ENCODE peak calls at places on chromosomes 11 and 22, in ten cellular contexts. V, X, P, S, M, H, U, O, E and J are unnamed samples.
A peak's percentile ranks its signal among the peaks of the same experiment; 100 is the strongest.

GRCh38 chr11:101474666-101475065 is 109.1 kb downstream of the TRPC6 start:
- DNase-seq in O (no peak), U (no peak), H (no peak), V (no peak), X (no peak), S (no peak), P (no peak), M (no peak), E (no peak), J (no peak)

GRCh38 chr11:99489561-99489960 is 468.8 kb downstream of the CNTN5 start:
- DNase-seq in O (peak; percentile 4), U (peak; percentile 15), V (no peak), P (no peak), E (no peak), H (no peak), M (no peak), X (no peak), S (no peak), J (no peak)

GRCh38 chr11:113114452-113115027 is 153.3 kb downstream of the NCAM1 start:
- DNase-seq in E (peak; percentile 55), X (no peak), S (peak; percentile 32), M (peak; percentile 78), O (peak; percentile 8), U (peak; percentile 59), H (peak; percentile 60), P (peak; percentile 59), V (peak; percentile 52), J (peak; percentile 68)

GRCh38 chr11:116457336-116458007 is 315.3 kb downstream of the BUD13 start:
- DNase-seq in P (no peak), S (no peak), H (peak; percentile 94), V (no peak), O (no peak), E (no peak), X (no peak), M (no peak), U (no peak), J (no peak)

GRCh38 chr11:28887681-28888080 is 779.5 kb downstream of the METTL15 start:
- DNase-seq in E (no peak), X (no peak), H (no peak), V (no peak), M (no peak), O (no peak), S (no peak), U (no peak), P (no peak), J (no peak)

GRCh38 chr22:41904450-41905410 is 10.1 kb downstream of the SHISA8 start:
- DNase-seq in H (no peak), E (no peak), X (no peak), P (no peak), S (no peak), M (no peak), O (no peak), V (no peak), U (no peak), J (no peak)

GRCh38 chr22:29517215-29517908 is 36.2 kb downstream of the THOC5 start:
- DNase-seq in V (peak; percentile 31), P (peak; percentile 23), H (no peak), E (no peak), U (no peak), X (peak; percentile 44), S (peak; percentile 13), M (peak; percentile 44), O (no peak), J (no peak)

GRCh38 chr11:29119691-29120328 is 897.0 kb downstream of the KCNA4 start:
- DNase-seq in E (no peak), H (no peak), P (no peak), O (peak; percentile 99), V (no peak), U (peak; percentile 87), S (no peak), M (no peak), X (no peak), J (no peak)

GRCh38 chr11:106624377-106624776 is 393.9 kb downstream of the GUCY1A2 start:
- DNase-seq in U (peak; percentile 28), V (no peak), S (no peak), H (no peak), E (no peak), M (no peak), X (no peak), O (peak; percentile 12), P (no peak), J (no peak)

GRCh38 chr11:9617960-9618359 is 44.5 kb downstream of the WEE1 start:
- DNase-seq in V (no peak), H (no peak), M (no peak), P (no peak), S (no peak), O (peak; percentile 87), U (peak; percentile 53), E (no peak), X (no peak), J (no peak)

GRCh38 chr11:34030386-34030785 is 21.1 kb upstream of the CAPRIN1 start:
- DNase-seq in U (no peak), O (no peak), E (no peak), M (no peak), V (no peak), X (no peak), P (no peak), H (no peak), S (no peak), J (no peak)

GRCh38 chr11:44785856-44786606 is 59.3 kb downstream of the TSPAN18 start:
- DNase-seq in P (no peak), S (no peak), O (no peak), U (no peak), V (no peak), X (peak; percentile 51), H (peak; percentile 45), E (no peak), M (no peak), J (no peak)
- TF ChIP-seq CTCF in P (no peak), S (no peak), O (peak; percentile 18), U (no peak), V (no peak), X (no peak), H (peak; percentile 75), E (no peak), M (no peak), J (no peak)

DNA sequence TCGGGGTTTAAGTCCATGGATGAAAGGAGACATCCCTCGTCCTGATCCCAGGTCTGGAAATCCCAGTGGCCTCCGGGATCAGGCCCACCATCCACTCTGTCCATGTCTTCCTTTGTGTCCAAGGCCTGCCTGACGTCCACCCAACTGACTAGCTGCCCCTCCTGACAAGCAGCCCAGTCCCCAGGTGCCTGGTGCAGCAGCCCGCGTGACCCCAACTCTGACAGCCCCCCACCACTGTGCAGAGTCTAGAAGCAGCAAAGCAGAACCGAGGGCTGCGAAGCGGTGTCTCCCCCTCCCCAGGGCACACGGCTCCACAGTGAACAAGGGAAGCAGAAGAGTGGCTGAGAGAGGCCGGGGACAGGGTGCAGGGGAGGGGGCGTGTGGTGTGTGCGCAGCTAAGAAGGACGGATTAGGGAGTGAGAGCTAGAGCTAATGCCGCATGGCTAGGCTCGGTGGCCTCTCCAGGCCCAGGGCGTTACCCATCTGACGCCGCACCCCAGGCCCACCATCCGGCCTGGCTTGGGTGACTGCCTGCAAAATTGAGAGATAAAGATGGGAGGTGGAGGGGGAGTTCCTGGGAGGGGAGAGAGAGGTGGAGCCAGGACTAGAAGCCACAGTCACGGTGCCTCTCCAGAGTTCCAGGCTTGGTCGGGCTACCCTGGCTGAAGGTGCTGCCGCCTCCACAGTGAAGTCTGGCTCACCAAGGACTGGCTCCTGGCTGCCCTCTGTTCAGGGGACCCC is 16.6 kb upstream of the BAIAP2L2 start:
- DNase-seq in X (no peak), O (no peak), U (no peak), S (no peak), M (no peak), P (no peak), V (no peak), E (no peak), H (peak; percentile 85), J (no peak)
- H3K36me3 ChIP-seq in X (peaks cover 14% of the 10 kb centered on the region), O (no peaks in the 10 kb centered on the region), U (no peaks in the 10 kb centered on the region), S (no peaks in the 10 kb centered on the region), M (no peaks in the 10 kb centered on the region), P (no peaks in the 10 kb centered on the region), V (peaks cover under 1% of the 10 kb centered on the region), E (peaks cover 15% of the 10 kb centered on the region), H (peaks cover 12% of the 10 kb centered on the region), J (no peaks in the 10 kb centered on the region)

GRCh38 chr22:48507171-48507570 is 1320.5 kb downstream of the BRD1 start:
- DNase-seq in H (no peak), U (no peak), E (no peak), M (no peak), P (no peak), V (no peak), S (no peak), X (no peak), O (no peak), J (no peak)

GRCh38 chr22:48504519-48505140 is 1323.0 kb downstream of the BRD1 start:
- DNase-seq in V (no peak), M (no peak), E (no peak), U (no peak), X (peak; percentile 33), S (no peak), P (no peak), O (no peak), H (no peak), J (no peak)

GRCh38 chr22:48507595-48508350 is 1319.9 kb downstream of the BRD1 start:
- DNase-seq in P (no peak), O (no peak), X (no peak), S (no peak), M (no peak), E (no peak), V (no peak), U (no peak), H (no peak), J (no peak)

GRCh38 chr22:48506506-48507145 is 1321.0 kb downstream of the BRD1 start:
- DNase-seq in X (no peak), U (no peak), O (no peak), E (no peak), P (no peak), M (no peak), V (no peak), H (no peak), S (no peak), J (no peak)

GRCh38 chr22:48505891-48506290 is 1321.8 kb downstream of the BRD1 start:
- DNase-seq in P (no peak), H (no peak), O (no peak), V (no peak), E (no peak), U (no peak), M (no peak), X (no peak), S (no peak), J (no peak)
- H3K9me3 ChIP-seq in P (no peaks in the 10 kb centered on the region), H (no peaks in the 10 kb centered on the region), O (peaks cover 52% of the 10 kb centered on the region), V (no peaks in the 10 kb centered on the region), E (no peaks in the 10 kb centered on the region), U (no peaks in the 10 kb centered on the region), M (no peaks in the 10 kb centered on the region), X (no peaks in the 10 kb centered on the region), S (no peaks in the 10 kb centered on the region), J (no peaks in the 10 kb centered on the region)

DNA sequence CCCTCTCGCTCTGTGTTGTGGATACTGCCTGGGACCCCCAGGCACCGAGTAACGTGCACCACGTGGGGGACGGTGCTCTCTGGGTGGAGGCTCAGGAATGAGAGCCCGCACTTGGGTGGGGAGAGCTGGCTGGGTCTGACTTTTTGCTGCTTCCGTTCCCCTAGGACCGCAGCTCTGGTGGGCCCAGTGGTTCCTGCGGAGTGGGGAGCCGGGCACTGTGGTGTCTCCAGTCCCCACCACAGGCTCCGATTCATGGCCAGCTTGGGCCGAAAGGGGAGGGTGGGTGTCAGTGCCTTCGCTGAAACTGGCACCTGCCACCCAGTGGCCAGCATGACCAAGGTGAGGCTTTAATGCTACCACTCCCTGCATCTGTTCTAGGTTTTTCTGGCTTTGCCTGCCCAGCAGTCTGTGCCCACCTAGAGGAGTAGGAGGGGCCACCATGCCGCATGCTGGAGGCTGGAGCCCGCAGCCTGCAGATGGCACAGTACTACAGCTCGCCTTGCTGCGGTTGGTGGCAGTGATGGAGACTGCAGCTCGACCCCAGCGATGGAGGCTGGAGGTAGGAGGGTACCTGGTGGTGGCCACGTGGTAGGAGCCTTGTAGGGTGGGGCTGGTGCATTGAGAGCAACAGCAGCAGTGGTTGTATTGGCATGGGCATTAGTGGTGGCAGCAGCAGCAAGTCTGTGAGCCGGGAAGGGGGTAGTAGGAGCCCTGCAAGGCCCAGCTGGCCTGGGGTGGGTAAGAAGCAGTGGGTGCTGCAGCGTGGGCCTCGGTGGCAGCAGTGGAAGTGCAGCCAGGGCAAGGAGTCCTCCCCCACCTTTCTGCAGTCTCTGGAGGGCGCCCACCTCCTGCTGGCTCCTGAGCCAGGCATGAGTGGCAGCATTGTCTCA is 118.8 kb upstream of the VPREB1 start:
- DNase-seq in X (no peak), M (no peak), H (no peak), V (no peak), U (no peak), E (no peak), S (no peak), O (no peak), P (no peak), J (no peak)
- TF ChIP-seq CTCF in X (no peak), M (no peak), H (no peak), V (no peak), U (no peak), E (no peak), S (no peak), O (no peak), P (no peak), J (no peak)